ENCODE peak calls at places on chromosomes 6 and 20, in four cellular contexts. C is HepG2, J is tibial nerve, X is adrenal gland. B is an unnamed sample.

GRCh38 chr6:144315226-144315980 is 30.3 kb downstream of the UTRN start:
- DNase-seq in J (no peak), C (no peak), X (peak), B (no peak)

GRCh38 chr6:2434116-2434515 is 188.7 kb upstream of the GMDS start:
- DNase-seq in X (no peak), C (no peak), J (no peak), B (no peak)

GRCh38 chr20:10490706-10491105 is 55.6 kb downstream of the SLX4IP start:
- DNase-seq in C (no peak), J (no peak), X (no peak), B (peak)

GRCh38 chr20:59207235-59207634 is 43.6 kb downstream of the ZNF831 start:
- DNase-seq in C (no peak), X (no peak), J (no peak), B (no peak)

GRCh38 chr6:31897612-31898199 is at the start of gene EHMT2:
- DNase-seq in C (peak), X (peak), J (peak), B (peak)

GRCh38 chr6:2632368-2632767 is 118.4 kb downstream of the MYLK4 start:
- DNase-seq in X (peak), J (no peak), C (no peak), B (no peak)

GRCh38 chr20:24581443-24582170 is 112.2 kb downstream of the SYNDIG1 start:
- DNase-seq in C (no peak), X (no peak), J (no peak), B (no peak)

GRCh38 chr6:88141641-88142298 is 24.4 kb downstream of the CNR1 start:
- DNase-seq in X (no peak), J (no peak), C (no peak), B (no peak)

GRCh38 chr6:164018127-164018526 is 603.6 kb downstream of the QKI start:
- DNase-seq in C (no peak), J (no peak), X (no peak), B (no peak)

DNA sequence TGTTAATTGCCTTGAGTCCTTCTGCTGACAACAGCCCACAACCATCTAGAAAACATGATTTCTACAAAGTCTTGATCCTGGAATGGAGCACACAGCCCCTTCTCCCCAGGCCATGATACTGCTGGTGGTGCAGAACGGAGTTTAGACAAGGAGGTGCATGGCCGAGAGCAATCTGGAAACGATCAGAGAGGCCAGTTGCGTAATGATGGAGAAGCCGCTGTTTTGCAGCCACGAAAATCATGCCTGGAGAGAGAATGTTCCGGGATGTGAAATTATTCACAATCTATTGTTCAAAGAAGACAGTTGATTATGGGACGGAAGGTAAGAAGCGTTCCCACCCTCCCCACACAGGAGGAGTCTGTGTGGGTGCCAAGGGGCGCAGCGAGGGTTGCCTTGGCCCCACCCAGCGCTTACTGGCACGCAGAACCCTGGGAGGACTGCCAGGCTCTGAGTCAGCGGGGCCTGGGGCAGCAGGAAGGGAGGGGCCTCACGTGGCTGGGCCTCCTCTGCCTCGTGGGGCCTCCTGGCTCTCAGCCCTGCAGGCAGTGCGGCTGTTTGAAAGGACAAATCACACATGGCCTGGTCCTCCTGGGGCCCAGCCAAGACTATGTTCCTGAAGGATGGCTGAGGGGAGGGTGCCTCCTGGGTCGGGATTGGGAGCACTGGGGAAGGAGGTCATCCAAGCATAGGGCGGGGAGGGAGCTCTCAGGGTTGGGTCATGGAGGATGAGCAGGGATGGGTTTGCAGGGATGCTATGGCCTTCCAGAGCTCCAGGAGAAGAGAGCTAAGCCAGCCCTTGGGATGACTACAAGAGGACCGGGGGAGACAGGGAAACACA is 8.7 kb upstream of the AP5S1 start:
- DNase-seq in X (peak), C (peak), J (peak), B (peak)
- TF ChIP-seq POLR2A in X (peak), C (no peak), J (peak), B (peak)

DNA sequence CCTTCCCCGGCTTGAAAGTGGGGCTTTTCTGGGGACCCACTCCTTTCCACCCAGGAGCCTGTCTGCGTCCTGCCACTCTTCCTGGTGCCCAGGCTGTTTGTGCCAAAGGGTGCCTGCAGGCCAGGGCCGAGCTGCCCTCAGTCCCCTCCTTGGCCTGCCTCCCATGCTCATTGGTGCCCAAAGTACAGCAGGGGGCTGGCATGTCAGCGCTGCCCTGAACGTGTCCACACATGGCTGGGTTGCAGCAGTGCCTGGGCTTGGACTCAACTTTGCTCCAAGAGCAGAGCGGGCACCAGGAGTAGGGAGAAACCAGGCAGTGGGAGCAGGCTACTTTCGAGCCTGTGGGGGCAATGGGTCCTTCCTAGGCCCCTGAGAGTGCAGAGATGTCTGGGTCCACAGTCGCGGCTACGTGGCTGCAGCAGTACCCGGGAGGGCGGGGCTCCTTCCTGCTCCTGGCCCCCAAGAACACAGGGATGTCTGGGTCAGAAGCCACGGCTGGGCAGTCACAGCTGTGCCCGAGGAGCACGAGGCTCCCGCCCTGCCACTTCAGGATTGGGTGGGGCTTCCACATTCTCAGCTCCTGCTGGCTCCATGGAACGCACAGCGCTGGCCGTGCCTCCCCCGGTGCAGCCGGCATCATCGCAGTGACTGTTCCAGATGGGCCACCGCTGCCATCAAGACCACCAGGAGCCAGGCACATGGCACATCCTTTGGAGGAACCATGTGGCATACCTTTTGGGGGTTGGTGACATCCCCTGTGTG is 50.0 kb upstream of the CLDN20 start:
- DNase-seq in X (no peak), C (no peak), J (no peak), B (no peak)
- TF ChIP-seq POLR2A in X (no peak), C (no peak), J (no peak), B (no peak)

GRCh38 chr6:85675030-85675819 is 32.5 kb upstream of the SYNCRIP start:
- DNase-seq in J (no peak), C (no peak), X (peak), B (peak)
- TF ChIP-seq POLR2A in J (no peak), C (peak), X (no peak), B (no peak)

GRCh38 chr6:33247977-33248642 is 23.6 kb downstream of the VPS52 start:
- DNase-seq in J (peak), X (peak), C (peak), B (peak)
- TF ChIP-seq POLR2A in J (no peak), X (no peak), C (no peak), B (no peak)

GRCh38 chr6:149899486-149899885 is 1.6 kb upstream of the RAET1E start:
- DNase-seq in J (no peak), C (no peak), X (no peak), B (no peak)
- TF ChIP-seq POLR2A in J (no peak), C (no peak), X (no peak), B (no peak)

GRCh38 chr6:36874443-36875249 is at the start of gene PPIL1:
- DNase-seq in J (peak), X (peak), C (peak), B (peak)
- TF ChIP-seq POLR2A in J (no peak), X (no peak), C (peak), B (peak)

B was measured in NB4.